ENCODE peak calls at places on chromosomes 4 and X, in nine cellular contexts. One of them, this sample, is unnamed.

GRCh38 chrX:100662791-100663190 is 18.8 kb downstream of the SRPX2 start:
- DNase-seq in uterus: no peak
- DNase-seq in spleen: no peak
- DNase-seq in K562: no peak
- DNase-seq in IMR-90: peak
- DNase-seq in mucosa of descending colon: no peak
- DNase-seq in progenitor cell of endocrine pancreas: no peak
- DNase-seq in CD4-positive, alpha-beta T cell: no peak
- DNase-seq in NB4: peak
- DNase-seq in this sample: no peak

GRCh38 chr4:151428346-151428745 is 19.4 kb downstream of the FHIP1A start:
- DNase-seq in uterus: no peak
- DNase-seq in spleen: no peak
- DNase-seq in K562: no peak
- DNase-seq in IMR-90: no peak
- DNase-seq in mucosa of descending colon: no peak
- DNase-seq in progenitor cell of endocrine pancreas: no peak
- DNase-seq in CD4-positive, alpha-beta T cell: no peak
- DNase-seq in NB4: no peak
- DNase-seq in this sample: no peak

GRCh38 chr4:183599690-183600089 is 59.3 kb downstream of the RWDD4 start:
- DNase-seq in uterus: no peak
- DNase-seq in spleen: no peak
- DNase-seq in K562: no peak
- DNase-seq in IMR-90: no peak
- DNase-seq in mucosa of descending colon: no peak
- DNase-seq in progenitor cell of endocrine pancreas: no peak
- DNase-seq in CD4-positive, alpha-beta T cell: no peak
- DNase-seq in NB4: no peak
- DNase-seq in this sample: no peak

GRCh38 chr4:854356-854755 is 28.4 kb upstream of the CPLX1 start:
- DNase-seq in uterus: no peak
- DNase-seq in spleen: peak
- DNase-seq in K562: no peak
- DNase-seq in IMR-90: no peak
- DNase-seq in mucosa of descending colon: no peak
- DNase-seq in progenitor cell of endocrine pancreas: no peak
- DNase-seq in CD4-positive, alpha-beta T cell: no peak
- DNase-seq in NB4: no peak
- DNase-seq in this sample: no peak

GRCh38 chr4:151711680-151712079 is 49.1 kb downstream of the GATB start:
- DNase-seq in uterus: no peak
- DNase-seq in spleen: no peak
- DNase-seq in K562: no peak
- DNase-seq in IMR-90: no peak
- DNase-seq in mucosa of descending colon: no peak
- DNase-seq in progenitor cell of endocrine pancreas: no peak
- DNase-seq in CD4-positive, alpha-beta T cell: no peak
- DNase-seq in NB4: no peak
- DNase-seq in this sample: no peak

GRCh38 chr4:16704488-16704887 is 194.0 kb downstream of the LDB2 start:
- DNase-seq in uterus: no peak
- DNase-seq in spleen: no peak
- DNase-seq in K562: no peak
- DNase-seq in IMR-90: no peak
- DNase-seq in mucosa of descending colon: no peak
- DNase-seq in progenitor cell of endocrine pancreas: no peak
- DNase-seq in CD4-positive, alpha-beta T cell: no peak
- DNase-seq in NB4: no peak
- DNase-seq in this sample: no peak

GRCh38 chr4:53497446-53498069 is 93.7 kb downstream of the LNX1 start:
- DNase-seq in uterus: peak
- DNase-seq in spleen: no peak
- DNase-seq in K562: no peak
- DNase-seq in IMR-90: peak
- DNase-seq in mucosa of descending colon: no peak
- DNase-seq in progenitor cell of endocrine pancreas: no peak
- DNase-seq in CD4-positive, alpha-beta T cell: no peak
- DNase-seq in NB4: peak
- DNase-seq in this sample: no peak

GRCh38 chr4:99087887-99088484 is 602 bp downstream of the ADH5 start:
- DNase-seq in uterus: peak
- DNase-seq in spleen: no peak
- DNase-seq in K562: no peak
- DNase-seq in IMR-90: peak
- DNase-seq in mucosa of descending colon: no peak
- DNase-seq in progenitor cell of endocrine pancreas: no peak
- DNase-seq in CD4-positive, alpha-beta T cell: no peak
- DNase-seq in NB4: peak
- DNase-seq in this sample: no peak

DNA sequence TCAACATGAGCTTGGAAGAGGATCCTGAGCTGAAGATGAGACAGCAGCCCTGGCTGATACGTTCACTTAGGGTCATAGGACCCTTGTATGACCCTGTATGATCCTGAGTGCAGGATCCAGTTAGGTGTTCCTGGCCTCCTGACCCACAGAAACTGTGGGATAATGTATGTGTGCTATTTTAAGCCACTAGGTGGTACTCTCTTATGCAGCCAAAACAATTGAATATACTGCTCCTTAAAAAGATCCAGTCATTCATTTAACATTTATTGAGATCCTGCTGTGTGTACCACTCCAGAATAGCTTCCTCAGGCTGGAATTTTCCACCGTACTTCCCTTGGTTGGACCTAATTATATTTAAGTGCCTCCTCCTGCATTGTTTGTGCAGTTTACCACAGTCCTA is 167.1 kb downstream of the AMELX start:
- DNase-seq in uterus: no peak
- DNase-seq in spleen: no peak
- DNase-seq in K562: peak
- DNase-seq in IMR-90: no peak
- DNase-seq in mucosa of descending colon: no peak
- DNase-seq in progenitor cell of endocrine pancreas: no peak
- DNase-seq in CD4-positive, alpha-beta T cell: no peak
- DNase-seq in NB4: no peak
- DNase-seq in this sample: no peak
- TF ChIP-seq CTCF in uterus: no peak
- TF ChIP-seq CTCF in spleen: no peak
- TF ChIP-seq CTCF in K562: peak
- TF ChIP-seq CTCF in IMR-90: no peak
- TF ChIP-seq CTCF in mucosa of descending colon: no peak
- TF ChIP-seq CTCF in progenitor cell of endocrine pancreas: no peak
- TF ChIP-seq CTCF in CD4-positive, alpha-beta T cell: no peak
- TF ChIP-seq CTCF in NB4: no peak
- TF ChIP-seq CTCF in this sample: no peak

GRCh38 chrX:85505801-85506200 is 126.3 kb upstream of the POF1B start:
- DNase-seq in uterus: no peak
- DNase-seq in spleen: no peak
- DNase-seq in K562: no peak
- DNase-seq in IMR-90: no peak
- DNase-seq in mucosa of descending colon: no peak
- DNase-seq in progenitor cell of endocrine pancreas: no peak
- DNase-seq in CD4-positive, alpha-beta T cell: no peak
- DNase-seq in NB4: no peak
- DNase-seq in this sample: no peak
- TF ChIP-seq CTCF in uterus: no peak
- TF ChIP-seq CTCF in spleen: no peak
- TF ChIP-seq CTCF in K562: no peak
- TF ChIP-seq CTCF in IMR-90: no peak
- TF ChIP-seq CTCF in mucosa of descending colon: no peak
- TF ChIP-seq CTCF in progenitor cell of endocrine pancreas: no peak
- TF ChIP-seq CTCF in CD4-positive, alpha-beta T cell: no peak
- TF ChIP-seq CTCF in NB4: no peak
- TF ChIP-seq CTCF in this sample: no peak

GRCh38 chr4:158847535-158847934 is 78.7 kb downstream of the FNIP2 start:
- DNase-seq in uterus: no peak
- DNase-seq in spleen: no peak
- DNase-seq in K562: no peak
- DNase-seq in IMR-90: no peak
- DNase-seq in mucosa of descending colon: no peak
- DNase-seq in progenitor cell of endocrine pancreas: no peak
- DNase-seq in CD4-positive, alpha-beta T cell: no peak
- DNase-seq in NB4: no peak
- DNase-seq in this sample: no peak

GRCh38 chr4:158854236-158854635 is 85.4 kb downstream of the FNIP2 start:
- DNase-seq in uterus: no peak
- DNase-seq in spleen: no peak
- DNase-seq in K562: no peak
- DNase-seq in IMR-90: no peak
- DNase-seq in mucosa of descending colon: no peak
- DNase-seq in progenitor cell of endocrine pancreas: no peak
- DNase-seq in CD4-positive, alpha-beta T cell: no peak
- DNase-seq in NB4: no peak
- DNase-seq in this sample: no peak

GRCh38 chr4:158849681-158850080 is 80.9 kb downstream of the FNIP2 start:
- DNase-seq in uterus: no peak
- DNase-seq in spleen: no peak
- DNase-seq in K562: no peak
- DNase-seq in IMR-90: no peak
- DNase-seq in mucosa of descending colon: no peak
- DNase-seq in progenitor cell of endocrine pancreas: no peak
- DNase-seq in CD4-positive, alpha-beta T cell: no peak
- DNase-seq in NB4: no peak
- DNase-seq in this sample: no peak

GRCh38 chr4:158850371-158850770 is 81.5 kb downstream of the FNIP2 start:
- DNase-seq in uterus: no peak
- DNase-seq in spleen: no peak
- DNase-seq in K562: no peak
- DNase-seq in IMR-90: no peak
- DNase-seq in mucosa of descending colon: no peak
- DNase-seq in progenitor cell of endocrine pancreas: no peak
- DNase-seq in CD4-positive, alpha-beta T cell: no peak
- DNase-seq in NB4: no peak
- DNase-seq in this sample: no peak

DNA sequence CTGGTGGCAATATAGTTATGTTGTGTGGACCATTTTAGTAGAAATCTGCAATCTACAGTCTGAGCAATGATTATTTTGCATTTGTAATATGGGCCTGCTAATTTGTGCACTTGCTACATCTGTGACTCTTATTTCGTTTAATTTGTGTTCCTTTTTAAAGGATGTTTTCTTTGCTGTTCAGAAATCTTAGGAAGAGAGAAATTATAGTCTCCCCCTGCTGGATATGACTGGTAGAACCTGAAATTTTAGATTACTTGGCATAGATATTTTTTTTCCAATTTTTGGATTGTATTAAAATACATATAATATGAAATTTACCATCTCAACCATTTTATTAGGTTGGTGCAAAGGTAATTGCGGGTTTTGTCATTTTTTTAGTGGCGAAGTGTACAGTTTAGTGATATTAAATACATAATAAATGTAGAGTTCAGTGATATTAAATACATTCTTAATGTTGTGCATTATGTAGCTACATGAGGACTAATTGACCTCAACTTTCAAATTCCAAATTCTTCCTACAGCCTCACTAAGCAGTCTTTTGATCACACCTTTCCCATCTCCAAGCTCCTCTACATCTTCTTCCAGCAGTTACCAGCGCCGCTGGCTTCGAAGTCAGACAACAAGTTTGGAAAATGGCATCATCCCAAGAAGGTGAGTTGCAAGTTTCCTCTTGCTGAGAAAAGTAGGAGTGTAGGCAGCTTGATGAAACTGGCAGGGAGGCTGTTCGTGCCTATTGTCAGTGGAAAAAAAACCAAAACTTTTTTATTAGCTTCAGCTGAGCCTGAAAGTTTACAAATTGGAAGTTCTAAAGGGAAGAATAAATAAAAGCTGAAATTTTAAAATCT is 82.2 kb downstream of the FNIP2 start:
- DNase-seq in uterus: no peak
- DNase-seq in spleen: no peak
- DNase-seq in K562: peak
- DNase-seq in IMR-90: peak
- DNase-seq in mucosa of descending colon: no peak
- DNase-seq in progenitor cell of endocrine pancreas: no peak
- DNase-seq in CD4-positive, alpha-beta T cell: no peak
- DNase-seq in NB4: peak
- DNase-seq in this sample: no peak
- TF ChIP-seq CTCF in uterus: peak
- TF ChIP-seq CTCF in spleen: peak
- TF ChIP-seq CTCF in K562: peak
- TF ChIP-seq CTCF in IMR-90: peak
- TF ChIP-seq CTCF in mucosa of descending colon: peak
- TF ChIP-seq CTCF in progenitor cell of endocrine pancreas: peak
- TF ChIP-seq CTCF in CD4-positive, alpha-beta T cell: peak
- TF ChIP-seq CTCF in NB4: peak
- TF ChIP-seq CTCF in this sample: peak

GRCh38 chr4:34771632-34772031 is 1472.7 kb downstream of the ARAP2 start:
- DNase-seq in uterus: no peak
- DNase-seq in spleen: no peak
- DNase-seq in K562: no peak
- DNase-seq in IMR-90: no peak
- DNase-seq in mucosa of descending colon: no peak
- DNase-seq in progenitor cell of endocrine pancreas: no peak
- DNase-seq in CD4-positive, alpha-beta T cell: no peak
- DNase-seq in NB4: no peak
- DNase-seq in this sample: no peak

GRCh38 chr4:34766935-34767859 is 1477.1 kb downstream of the ARAP2 start:
- DNase-seq in uterus: no peak
- DNase-seq in spleen: no peak
- DNase-seq in K562: peak
- DNase-seq in IMR-90: no peak
- DNase-seq in mucosa of descending colon: no peak
- DNase-seq in progenitor cell of endocrine pancreas: no peak
- DNase-seq in CD4-positive, alpha-beta T cell: no peak
- DNase-seq in NB4: no peak
- DNase-seq in this sample: no peak
- TF ChIP-seq CTCF in uterus: no peak
- TF ChIP-seq CTCF in spleen: no peak
- TF ChIP-seq CTCF in K562: no peak
- TF ChIP-seq CTCF in IMR-90: no peak
- TF ChIP-seq CTCF in mucosa of descending colon: no peak
- TF ChIP-seq CTCF in progenitor cell of endocrine pancreas: no peak
- TF ChIP-seq CTCF in CD4-positive, alpha-beta T cell: no peak
- TF ChIP-seq CTCF in NB4: no peak
- TF ChIP-seq CTCF in this sample: no peak

GRCh38 chr4:15479089-15479912 is 9.6 kb downstream of the CC2D2A start:
- DNase-seq in uterus: peak
- DNase-seq in spleen: no peak
- DNase-seq in K562: peak
- DNase-seq in IMR-90: peak
- DNase-seq in mucosa of descending colon: no peak
- DNase-seq in progenitor cell of endocrine pancreas: peak
- DNase-seq in CD4-positive, alpha-beta T cell: no peak
- DNase-seq in NB4: peak
- DNase-seq in this sample: no peak
- TF ChIP-seq CTCF in uterus: peak
- TF ChIP-seq CTCF in spleen: peak
- TF ChIP-seq CTCF in K562: peak
- TF ChIP-seq CTCF in IMR-90: peak
- TF ChIP-seq CTCF in mucosa of descending colon: peak
- TF ChIP-seq CTCF in progenitor cell of endocrine pancreas: peak
- TF ChIP-seq CTCF in CD4-positive, alpha-beta T cell: no peak
- TF ChIP-seq CTCF in NB4: peak
- TF ChIP-seq CTCF in this sample: peak

GRCh38 chr4:89439533-89439932 is 131.9 kb upstream of the GPRIN3 start:
- DNase-seq in uterus: no peak
- DNase-seq in spleen: no peak
- DNase-seq in K562: no peak
- DNase-seq in IMR-90: no peak
- DNase-seq in mucosa of descending colon: no peak
- DNase-seq in progenitor cell of endocrine pancreas: no peak
- DNase-seq in CD4-positive, alpha-beta T cell: no peak
- DNase-seq in NB4: no peak
- DNase-seq in this sample: no peak

GRCh38 chr4:89434364-89434988 is 126.9 kb upstream of the GPRIN3 start:
- DNase-seq in uterus: no peak
- DNase-seq in spleen: no peak
- DNase-seq in K562: no peak
- DNase-seq in IMR-90: peak
- DNase-seq in mucosa of descending colon: no peak
- DNase-seq in progenitor cell of endocrine pancreas: no peak
- DNase-seq in CD4-positive, alpha-beta T cell: no peak
- DNase-seq in NB4: peak
- DNase-seq in this sample: no peak

GRCh38 chr4:89438102-89438831 is 130.7 kb upstream of the GPRIN3 start:
- DNase-seq in uterus: no peak
- DNase-seq in spleen: peak
- DNase-seq in K562: peak
- DNase-seq in IMR-90: peak
- DNase-seq in mucosa of descending colon: peak
- DNase-seq in progenitor cell of endocrine pancreas: peak
- DNase-seq in CD4-positive, alpha-beta T cell: peak
- DNase-seq in NB4: peak
- DNase-seq in this sample: peak
- TF ChIP-seq CTCF in uterus: no peak
- TF ChIP-seq CTCF in spleen: peak
- TF ChIP-seq CTCF in K562: peak
- TF ChIP-seq CTCF in IMR-90: peak
- TF ChIP-seq CTCF in mucosa of descending colon: no peak
- TF ChIP-seq CTCF in progenitor cell of endocrine pancreas: peak
- TF ChIP-seq CTCF in CD4-positive, alpha-beta T cell: peak
- TF ChIP-seq CTCF in NB4: peak
- TF ChIP-seq CTCF in this sample: peak

This sample was measured in CD14-positive monocyte.